ENCODE peak calls at places on chromosomes 11 and 22, in ten cellular contexts. L is Peyer's patch; K is IMR-90; D is effector memory CD4-positive, alpha-beta T cell; A is neural progenitor cell; G is mesendoderm; H is right atrium auricular region; P is spleen; V is CD4-positive, alpha-beta memory T cell; E is left lung. W is an unnamed sample. For H3K4me1, the result is how much of the 10 kb centered on the place peaks cover.

GRCh38 chr11:74579577-74580270 is 12.7 kb upstream of the POLD3 start:
- DNase-seq in V (no peak), H (no peak), A (no peak), P (no peak), D (no peak), L (no peak), K (no peak), G (no peak), E (no peak), W (no peak)

GRCh38 chr11:128522063-128522942 is 65.1 kb downstream of the ETS1 start:
- DNase-seq in V (peak), G (peak), K (peak), E (peak), A (peak), D (peak), L (peak), H (peak), P (peak), W (peak)

GRCh38 chr22:33821290-33821689 is 99.0 kb downstream of the LARGE1 start:
- DNase-seq in H (no peak), P (no peak), A (no peak), E (no peak), D (no peak), V (no peak), K (no peak), L (no peak), G (no peak), W (no peak)

GRCh38 chr11:124199702-124200101 is 16.6 kb downstream of the OR10D3 start:
- DNase-seq in H (no peak), L (no peak), V (no peak), E (no peak), G (no peak), D (no peak), P (no peak), A (no peak), K (peak), W (no peak)

GRCh38 chr11:121652982-121653381 is 200.2 kb upstream of the SORL1-AS1 start:
- DNase-seq in V (no peak), L (no peak), A (peak), P (no peak), E (no peak), D (no peak), H (no peak), G (peak), K (no peak), W (no peak)

GRCh38 chr11:67027483-67027930 is 4.6 kb downstream of the SYT12 start:
- DNase-seq in H (no peak), L (peak), G (no peak), E (no peak), P (no peak), D (no peak), K (no peak), V (no peak), A (no peak), W (no peak)

GRCh38 chr22:35661377-35661937 is 13.2 kb downstream of the APOL6 start:
- DNase-seq in P (no peak), G (no peak), D (no peak), K (peak), A (no peak), L (no peak), V (no peak), H (no peak), E (no peak), W (no peak)

GRCh38 chr22:23402275-23403151 is 177.6 kb downstream of the IGLL1 start:
- DNase-seq in G (peak), H (no peak), V (peak), L (peak), E (peak), P (peak), D (peak), K (peak), A (peak), W (peak)

GRCh38 chr22:29715705-29716104 is 4.1 kb upstream of the CABP7 start:
- DNase-seq in V (no peak), D (no peak), A (no peak), K (no peak), H (no peak), L (no peak), E (no peak), P (no peak), G (no peak), W (no peak)

GRCh38 chr22:49158741-49159564 is 668.7 kb downstream of the BRD1 start:
- DNase-seq in E (no peak), L (peak), K (no peak), G (no peak), D (no peak), H (no peak), V (no peak), A (no peak), P (peak), W (no peak)

GRCh38 chr22:17300926-17301325 is 68.3 kb upstream of the CECR2 start:
- DNase-seq in D (no peak), V (no peak), H (no peak), G (no peak), K (no peak), P (no peak), A (no peak), E (no peak), L (no peak), W (no peak)

GRCh38 chr11:31820438-31820818 is 9.3 kb upstream of the PAX6 start:
- DNase-seq in P (no peak), A (peak), G (peak), D (no peak), E (peak), L (no peak), H (no peak), K (no peak), V (no peak), W (no peak)

GRCh38 chr11:2314525-2315394 is 12.9 kb downstream of the TSPAN32 start:
- DNase-seq in P (peak), G (no peak), L (peak), V (no peak), K (peak), H (peak), D (no peak), A (no peak), E (peak), W (peak)

GRCh38 chr11:3104051-3104714 is 47.0 kb upstream of the CARS1 start:
- DNase-seq in D (no peak), K (no peak), V (no peak), E (no peak), G (no peak), P (no peak), L (peak), H (peak), A (no peak), W (no peak)

GRCh38 chr11:126167476-126167875 is 44.0 kb downstream of the RPUSD4 start:
- DNase-seq in E (no peak), L (no peak), K (no peak), D (no peak), G (no peak), V (no peak), A (no peak), H (no peak), P (no peak), W (no peak)

GRCh38 chr11:107785401-107785800 is 73.2 kb downstream of the SLC35F2 start:
- DNase-seq in K (peak), E (no peak), H (no peak), A (no peak), G (no peak), D (no peak), V (no peak), L (no peak), P (no peak), W (no peak)

GRCh38 chr11:113578164-113578455 is 102.9 kb upstream of the DRD2 start:
- DNase-seq in E (no peak), P (no peak), A (peak), V (no peak), G (peak), D (no peak), L (no peak), K (no peak), H (no peak), W (no peak)

GRCh38 chr11:1734571-1735081 is 15.8 kb downstream of the IFITM10 start:
- DNase-seq in L (peak), K (no peak), G (no peak), D (no peak), V (no peak), E (peak), A (no peak), H (no peak), P (peak), W (no peak)

GRCh38 chr11:117197516-117198456 is 1.4 kb upstream of the TAGLN start:
- DNase-seq in D (no peak), H (no peak), K (peak), A (peak), G (peak), L (no peak), V (no peak), P (no peak), E (peak), W (peak)

GRCh38 chr11:117197006-117197405 is 2.2 kb upstream of the TAGLN start:
- DNase-seq in H (no peak), P (no peak), G (no peak), E (no peak), L (no peak), V (no peak), A (no peak), D (no peak), K (no peak), W (peak)

GRCh38 chr11:117199916-117200812 is 994 bp downstream of the TAGLN start:
- DNase-seq in D (no peak), A (no peak), H (no peak), G (peak), P (no peak), E (peak), V (no peak), K (no peak), L (no peak), W (peak)

GRCh38 chr11:117199061-117199915 is at the start of gene TAGLN:
- DNase-seq in E (peak), G (peak), D (no peak), A (peak), H (peak), P (no peak), L (peak), K (peak), V (no peak), W (peak)

GRCh38 chr11:117198613-117199012 is 557 bp upstream of the TAGLN start:
- DNase-seq in H (no peak), K (no peak), L (no peak), A (no peak), D (no peak), V (no peak), P (no peak), E (peak), G (no peak), W (peak)
- H3K27ac ChIP-seq in H (peak), K (peak), L (peak), A (no peak), D (no peak), V (no peak), P (no peak), E (peak), G (peak), W (peak)

DNA sequence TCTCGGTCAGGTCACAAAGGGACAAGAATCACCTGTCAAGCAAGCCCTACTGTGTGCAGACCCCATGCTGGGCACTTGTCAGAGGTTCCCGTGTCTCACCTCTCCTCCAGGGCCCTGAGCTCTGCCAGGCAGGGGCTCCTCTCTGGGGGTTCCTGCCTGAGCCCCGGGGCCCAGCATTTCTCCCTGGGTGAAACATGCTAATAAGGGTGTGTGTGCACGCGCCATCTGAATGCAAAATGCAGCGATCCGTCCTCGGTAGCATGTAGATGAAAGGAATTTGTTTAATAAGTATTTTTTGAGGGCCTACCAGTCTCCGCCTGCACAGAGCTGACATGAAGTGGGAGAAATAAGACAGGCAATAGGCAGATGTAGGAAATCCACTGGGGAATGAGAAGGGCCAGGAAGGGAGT is 5.8 kb downstream of the ELFN2 start:
- DNase-seq in L (no peak), V (no peak), G (no peak), H (no peak), P (no peak), D (no peak), A (no peak), K (no peak), E (no peak), W (no peak)
- H3K4me1 ChIP-seq in L (under half), V (under half), G (under half), H (under half), P (under half), D (under half), A (under half), K (under half), E (under half), W (under half)

DNA sequence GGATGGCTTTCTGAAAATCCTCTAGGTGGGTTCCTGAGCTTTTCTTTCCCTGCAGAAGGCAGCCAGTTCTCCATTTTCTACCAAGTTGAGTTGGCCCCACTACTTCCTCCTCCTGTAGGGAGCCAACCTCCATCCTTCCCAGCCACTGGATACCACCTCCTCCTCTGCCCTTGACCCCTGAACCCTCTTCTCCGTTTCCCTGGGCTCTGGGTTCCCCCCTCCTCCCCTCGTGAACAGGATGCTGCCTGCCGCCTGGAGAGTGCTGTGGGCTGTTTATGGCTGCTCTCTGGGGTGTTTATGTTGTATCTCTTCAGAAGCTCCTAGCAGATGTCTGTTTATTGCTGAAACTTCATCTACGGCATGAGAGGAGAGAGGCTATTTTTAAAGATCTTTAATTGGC is 8.6 kb downstream of the MICAL2 start:
- DNase-seq in G (no peak), K (peak), V (no peak), D (no peak), A (no peak), P (no peak), E (no peak), H (no peak), L (no peak), W (no peak)
- H3K27ac ChIP-seq in G (no peak), K (peak), V (no peak), D (no peak), A (no peak), P (no peak), E (no peak), H (peak), L (no peak), W (no peak)

GRCh38 chr11:119361056-119361787 is 14.7 kb upstream of the MFRP start:
- DNase-seq in L (no peak), G (peak), V (no peak), P (peak), E (no peak), D (no peak), H (no peak), A (peak), K (peak), W (peak)
- H3K4me1 ChIP-seq in L (under half), G (under half), V (under half), P (under half), E (under half), D (under half), H (half or more), A (under half), K (under half), W (under half)

DNA sequence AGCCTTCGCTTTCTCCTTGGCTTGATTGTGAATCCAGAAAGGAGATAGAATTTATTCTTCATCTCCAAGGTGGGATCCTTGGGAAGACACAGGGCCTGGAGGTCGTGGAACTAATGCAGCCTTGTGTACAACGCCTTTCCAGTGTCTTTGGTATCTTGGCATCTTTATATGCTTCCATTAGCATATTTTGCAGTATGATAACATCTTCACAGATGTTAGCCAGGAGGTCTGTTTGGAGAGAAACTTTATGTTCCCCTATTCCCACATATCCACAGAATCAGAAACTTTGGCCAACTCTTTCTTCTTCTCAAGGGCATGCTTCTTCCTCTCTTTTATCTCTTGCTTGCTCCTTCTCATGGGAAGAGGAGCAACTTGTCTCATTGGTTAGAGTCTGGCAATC is 101.2 kb downstream of the TRIM44 start:
- DNase-seq in V (no peak), E (no peak), L (no peak), P (no peak), D (no peak), K (no peak), A (no peak), H (no peak), G (no peak), W (no peak)
- H3K27ac ChIP-seq in V (no peak), E (no peak), L (no peak), P (no peak), D (no peak), K (no peak), A (no peak), H (no peak), G (no peak), W (no peak)

GRCh38 chr22:37909756-37910155 is 3.7 kb downstream of the MICALL1 start:
- DNase-seq in G (no peak), V (no peak), K (no peak), L (no peak), P (no peak), E (no peak), H (no peak), A (no peak), D (no peak), W (no peak)
- H3K4me1 ChIP-seq in G (under half), V (under half), K (under half), L (under half), P (under half), E (under half), H (under half), A (under half), D (under half), W (under half)